ENCODE peak calls at places on chromosomes 11 and 22, in seven cellular contexts. X is heart left ventricle, L is psoas muscle, O is K562, U is uterus, M is Caco-2, K is mammary epithelial cell. Q is an unnamed sample. For H3K4me1, the result is how much of the 10 kb centered on the place peaks cover.

GRCh38 chr11:126257764-126258163 is 10.9 kb downstream of the SRPRA start:
- DNase-seq in U (no peak), M (no peak), L (no peak), X (no peak), K (peak), O (no peak), Q (no peak)

GRCh38 chr11:116641561-116642045 is 131.2 kb downstream of the BUD13 start:
- DNase-seq in K (peak), U (no peak), L (peak), M (peak), X (peak), O (peak), Q (no peak)

GRCh38 chr11:111510311-111510710 is 1.9 kb downstream of the BTG4 start:
- DNase-seq in U (no peak), X (no peak), K (peak), M (no peak), L (no peak), O (no peak), Q (no peak)

GRCh38 chr11:59754859-59755700 is at the start of gene STX3:
- DNase-seq in K (peak), O (peak), X (peak), M (peak), L (peak), U (peak), Q (no peak)

GRCh38 chr11:32439488-32440210 is 4.3 kb upstream of the WT1 start:
- DNase-seq in O (no peak), M (no peak), U (peak), X (no peak), K (no peak), L (no peak), Q (no peak)

GRCh38 chr11:120372296-120372695 is 36.1 kb downstream of the ARHGEF12 start:
- DNase-seq in L (no peak), K (no peak), X (no peak), U (no peak), M (no peak), O (no peak), Q (no peak)

GRCh38 chr11:108662700-108663099 is 2.2 kb upstream of the DDX10 start:
- DNase-seq in K (no peak), L (no peak), U (no peak), M (no peak), O (no peak), X (no peak), Q (no peak)

GRCh38 chr11:110472858-110473257 is 43.1 kb downstream of the FDX1 start:
- DNase-seq in M (no peak), K (peak), U (no peak), X (no peak), L (no peak), O (no peak), Q (no peak)

GRCh38 chr11:102846292-102846691 is 2.9 kb upstream of the MMP3 start:
- DNase-seq in U (no peak), X (no peak), K (peak), M (no peak), O (no peak), L (no peak), Q (no peak)

GRCh38 chr22:46087816-46088277 is 62.5 kb upstream of the PPARA start:
- DNase-seq in U (peak), O (peak), X (peak), M (no peak), L (peak), K (peak), Q (no peak)

GRCh38 chr11:16603245-16603644 is 135.2 kb upstream of the C11orf58 start:
- DNase-seq in K (no peak), O (peak), L (no peak), U (no peak), X (no peak), M (no peak), Q (no peak)

GRCh38 chr11:36073411-36074203 is 129.7 kb downstream of the LDLRAD3 start:
- DNase-seq in M (no peak), K (peak), X (peak), L (peak), U (no peak), O (no peak), Q (no peak)

GRCh38 chr11:26227311-26227710 is 104.6 kb upstream of the ANO3 start:
- DNase-seq in K (peak), M (peak), L (no peak), O (no peak), U (no peak), X (no peak), Q (no peak)

GRCh38 chr11:64534391-64534801 is 56.6 kb upstream of the SLC22A12 start:
- DNase-seq in X (no peak), M (no peak), K (no peak), O (no peak), U (no peak), L (no peak), Q (no peak)

GRCh38 chr11:67351275-67352005 is 1.9 kb downstream of the POLD4 start:
- DNase-seq in K (peak), O (peak), U (peak), X (no peak), L (peak), M (peak), Q (no peak)

GRCh38 chr11:126578021-126578420 is 222.5 kb downstream of the ST3GAL4 start:
- DNase-seq in O (no peak), X (no peak), M (no peak), K (no peak), U (no peak), L (no peak), Q (no peak)

GRCh38 chr11:73995731-73996130 is 13.1 kb upstream of the UCP2 start:
- DNase-seq in U (no peak), L (no peak), O (no peak), K (no peak), M (no peak), X (no peak), Q (no peak)

GRCh38 chr11:117818036-117818858 is 6.3 kb downstream of the FXYD2 start:
- DNase-seq in M (no peak), L (no peak), U (no peak), X (no peak), K (peak), O (peak), Q (no peak)
- H3K4me1 ChIP-seq in M (half or more), L (under half), U (under half), X (under half), K (under half), O (under half), Q (under half)

DNA sequence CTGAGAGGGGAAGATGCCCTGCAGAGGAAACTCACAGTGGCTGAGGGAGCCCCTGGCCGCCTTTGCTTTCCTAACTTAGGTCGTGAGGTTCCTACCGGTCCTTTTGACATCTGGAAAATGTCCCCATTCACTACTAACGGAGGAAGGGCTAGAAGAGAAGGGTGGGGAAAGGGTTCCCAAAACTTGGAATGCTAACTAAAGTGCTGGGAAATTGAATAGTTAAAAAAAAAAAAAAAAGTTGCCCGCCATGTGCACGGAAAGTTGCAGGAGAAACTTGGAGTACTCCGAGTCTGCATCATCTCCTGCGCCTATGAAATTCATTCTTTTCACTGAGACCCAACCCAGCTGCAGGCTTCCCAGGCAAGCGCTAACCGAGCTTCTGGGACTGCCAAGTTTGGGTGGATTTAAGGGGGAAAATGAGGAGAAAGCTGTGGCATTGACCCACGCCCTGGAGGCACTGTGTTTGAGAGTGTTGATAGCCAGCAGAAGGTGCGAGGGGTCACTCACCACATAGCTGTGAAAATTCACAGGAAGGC is 854 bp downstream of the TIMP3 start:
- DNase-seq in O (no peak), U (no peak), K (peak), L (no peak), X (no peak), M (no peak), Q (no peak)
- H3K4me3 ChIP-seq in O (no peak), U (peak), K (peak), L (peak), X (peak), M (peak), Q (peak)

GRCh38 chr22:39927544-39927943 is 26.7 kb downstream of the GRAP2 start:
- DNase-seq in M (peak), K (no peak), U (no peak), L (no peak), X (no peak), O (peak), Q (no peak)
- TF ChIP-seq CTCF in M (peak), K (no peak), U (no peak), L (no peak), X (no peak), O (peak), Q (no peak)

GRCh38 chr11:47765086-47765485 is 2.1 kb downstream of the FNBP4 start:
- DNase-seq in M (no peak), O (no peak), U (no peak), X (no peak), L (no peak), K (no peak), Q (no peak)
- H3K4me1 ChIP-seq in M (under half), O (under half), U (under half), X (under half), L (under half), K (under half), Q (under half)

DNA sequence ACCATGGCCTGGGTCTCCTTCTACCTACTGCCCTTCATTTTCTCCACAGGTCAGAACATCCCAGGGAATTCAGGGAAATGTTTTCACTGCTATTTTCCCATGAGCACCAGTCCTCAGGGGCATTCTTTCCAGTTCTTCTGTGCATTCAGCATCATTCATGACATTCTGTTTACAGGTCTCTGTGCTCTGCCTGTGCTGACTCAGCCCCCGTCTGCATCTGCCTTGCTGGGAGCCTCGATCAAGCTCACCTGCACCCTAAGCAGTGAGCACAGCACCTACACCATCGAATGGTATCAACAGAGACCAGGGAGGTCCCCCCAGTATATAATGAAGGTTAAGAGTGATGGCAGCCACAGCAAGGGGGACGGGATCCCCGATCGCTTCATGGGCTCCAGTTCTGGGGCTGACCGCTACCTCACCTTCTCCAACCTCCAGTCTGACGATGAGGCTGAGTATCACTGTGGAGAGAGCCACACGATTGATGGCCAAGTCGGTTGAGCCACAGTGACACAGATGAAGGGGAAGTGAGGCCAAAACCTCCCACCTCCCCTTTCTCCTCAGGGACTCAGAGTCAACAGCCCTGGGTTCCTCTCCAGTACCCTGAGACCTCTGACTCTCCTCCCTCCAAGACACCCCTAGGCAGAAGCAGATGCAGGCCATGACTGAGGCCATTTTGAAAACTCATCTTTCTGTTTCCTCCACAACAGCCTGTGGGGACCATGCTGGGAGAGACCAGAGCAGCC is 15.9 kb upstream of the IGLL5 start:
- DNase-seq in K (no peak), M (no peak), U (no peak), O (no peak), X (no peak), L (no peak), Q (no peak)
- H3K4me3 ChIP-seq in K (no peak), M (no peak), U (no peak), O (no peak), X (no peak), L (no peak), Q (no peak)

GRCh38 chr11:63508009-63508408 is 2.1 kb downstream of the LGALS12 start:
- DNase-seq in M (peak), K (no peak), O (peak), X (peak), L (peak), U (no peak), Q (no peak)
- TF ChIP-seq CTCF in M (peak), K (peak), O (peak), X (peak), L (peak), U (no peak), Q (no peak)